ENCODE peak calls at places on chromosomes 11 and 22, in seven cellular contexts. X is heart left ventricle, F is gastrocnemius medialis, R is A549, T is ovary, C is GM12878, I is body of pancreas. E is an unnamed sample.

GRCh38 chr22:35589071-35589735 is 27.9 kb downstream of the MB start:
- DNase-seq in X (no peak), F (peak), R (peak), T (peak), C (no peak), I (no peak), E (peak)

GRCh38 chr22:49084203-49084602 is 743.5 kb downstream of the BRD1 start:
- DNase-seq in X (no peak), F (no peak), R (no peak), T (no peak), C (no peak), I (no peak), E (peak)

GRCh38 chr11:115679945-115680344 is 175.7 kb upstream of the CADM1 start:
- DNase-seq in X (no peak), F (no peak), R (no peak), T (no peak), C (no peak), I (no peak), E (no peak)

GRCh38 chr11:86869966-86870570 is 69.7 kb downstream of the PRSS23 start:
- DNase-seq in X (peak), F (peak), R (peak), T (peak), C (no peak), I (peak), E (peak)

GRCh38 chr11:56706486-56706885 is 7.6 kb downstream of the OR9G1 start:
- DNase-seq in X (no peak), F (no peak), R (no peak), T (no peak), C (no peak), I (no peak), E (no peak)

GRCh38 chr11:58830693-58831301 is 13.7 kb downstream of the GLYATL2 start:
- DNase-seq in X (no peak), F (no peak), R (no peak), T (no peak), C (no peak), I (no peak), E (no peak)

GRCh38 chr22:29765905-29766631 is 739 bp downstream of the ZMAT5 start:
- DNase-seq in X (no peak), F (no peak), R (no peak), T (no peak), C (no peak), I (no peak), E (peak)

GRCh38 chr22:23767673-23768548 is at the start of gene CHCHD10:
- DNase-seq in X (peak), F (peak), R (peak), T (peak), C (no peak), I (peak), E (peak)

GRCh38 chr11:19931141-19931767 is 218.6 kb downstream of the NAV2 start:
- DNase-seq in X (no peak), F (no peak), R (no peak), T (peak), C (no peak), I (no peak), E (no peak)

GRCh38 chr22:27952091-27952490 is 33.0 kb upstream of the PITPNB start:
- DNase-seq in X (no peak), F (no peak), R (no peak), T (no peak), C (no peak), I (no peak), E (peak)

GRCh38 chr11:76443254-76443935 is 1.4 kb upstream of the EMSY start:
- DNase-seq in X (no peak), F (no peak), R (no peak), T (no peak), C (no peak), I (no peak), E (peak)

DNA sequence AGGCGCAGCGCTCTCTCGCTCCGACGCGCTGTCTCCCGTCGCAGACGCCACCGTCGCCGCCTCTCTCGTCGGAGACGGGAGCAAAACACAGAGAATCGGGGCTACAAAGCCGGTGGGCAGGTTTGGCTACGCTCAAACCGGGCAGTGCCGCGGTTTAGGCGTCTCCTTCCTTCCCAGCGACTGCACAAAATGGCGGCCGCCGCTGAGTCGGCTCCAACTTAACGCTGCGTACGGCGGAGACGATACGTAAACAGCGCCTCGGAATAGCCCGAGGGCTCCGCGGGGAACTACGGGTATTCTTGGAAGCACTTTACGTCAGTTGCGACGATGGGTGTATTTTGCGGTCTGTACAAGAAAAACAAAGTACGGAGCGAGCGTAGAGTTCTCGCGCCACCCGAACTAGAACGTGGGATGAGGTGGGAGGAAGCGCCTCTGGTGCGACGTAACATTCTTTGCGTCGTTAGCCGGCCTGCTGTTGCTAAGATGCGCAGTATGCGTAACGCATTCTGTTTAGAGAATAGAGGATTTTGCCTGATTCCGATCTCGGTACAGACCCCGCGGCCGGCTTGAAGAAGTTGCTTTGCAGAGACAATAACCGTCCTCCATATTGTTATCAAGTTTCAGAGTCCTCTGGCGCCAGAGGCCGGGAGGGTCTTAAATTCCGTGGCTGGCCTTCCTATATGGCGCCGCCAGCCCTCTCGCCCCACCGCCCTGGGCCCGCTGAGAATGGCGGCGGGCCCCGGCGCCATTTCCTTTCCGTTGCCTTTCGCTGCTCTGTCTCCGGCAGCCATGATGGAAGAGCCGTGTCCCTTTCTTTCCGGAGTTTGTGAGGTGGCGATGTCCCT is at the start of gene DDX17:
- DNase-seq in X (peak), F (peak), R (peak), T (peak), C (peak), I (peak), E (peak)
- TF ChIP-seq POLR2A in X (peak), F (peak), R (peak), T (peak), C (peak), I (peak), E (peak)

GRCh38 chr11:90344546-90344945 is 121.7 kb upstream of the CHORDC1 start:
- DNase-seq in X (no peak), F (no peak), R (no peak), T (no peak), C (no peak), I (no peak), E (no peak)

GRCh38 chr11:90341986-90342385 is 119.1 kb upstream of the CHORDC1 start:
- DNase-seq in X (no peak), F (no peak), R (no peak), T (no peak), C (no peak), I (no peak), E (no peak)

GRCh38 chr11:90343670-90344069 is 120.8 kb upstream of the CHORDC1 start:
- DNase-seq in X (no peak), F (no peak), R (no peak), T (no peak), C (no peak), I (no peak), E (no peak)
- TF ChIP-seq POLR2A in X (no peak), F (no peak), R (no peak), T (no peak), C (no peak), I (no peak), E (no peak)

GRCh38 chr11:64317325-64317960 is at the start of gene TRMT112:
- DNase-seq in X (peak), F (peak), R (peak), T (peak), C (peak), I (peak), E (peak)

GRCh38 chr11:64318694-64319420 is 936 bp downstream of the PRDX5 start:
- DNase-seq in X (no peak), F (no peak), R (no peak), T (peak), C (no peak), I (no peak), E (no peak)

GRCh38 chr11:64320556-64320955 is 2.6 kb downstream of the PRDX5 start:
- DNase-seq in X (no peak), F (no peak), R (no peak), T (peak), C (no peak), I (no peak), E (no peak)

GRCh38 chr11:64319421-64319761 is 1.5 kb downstream of the PRDX5 start:
- DNase-seq in X (no peak), F (no peak), R (no peak), T (peak), C (no peak), I (no peak), E (no peak)

GRCh38 chr11:64317961-64318693 is at the start of gene PRDX5:
- DNase-seq in X (peak), F (peak), R (peak), T (peak), C (peak), I (peak), E (peak)
- TF ChIP-seq POLR2A in X (peak), F (peak), R (peak), T (peak), C (peak), I (peak), E (no peak)

DNA sequence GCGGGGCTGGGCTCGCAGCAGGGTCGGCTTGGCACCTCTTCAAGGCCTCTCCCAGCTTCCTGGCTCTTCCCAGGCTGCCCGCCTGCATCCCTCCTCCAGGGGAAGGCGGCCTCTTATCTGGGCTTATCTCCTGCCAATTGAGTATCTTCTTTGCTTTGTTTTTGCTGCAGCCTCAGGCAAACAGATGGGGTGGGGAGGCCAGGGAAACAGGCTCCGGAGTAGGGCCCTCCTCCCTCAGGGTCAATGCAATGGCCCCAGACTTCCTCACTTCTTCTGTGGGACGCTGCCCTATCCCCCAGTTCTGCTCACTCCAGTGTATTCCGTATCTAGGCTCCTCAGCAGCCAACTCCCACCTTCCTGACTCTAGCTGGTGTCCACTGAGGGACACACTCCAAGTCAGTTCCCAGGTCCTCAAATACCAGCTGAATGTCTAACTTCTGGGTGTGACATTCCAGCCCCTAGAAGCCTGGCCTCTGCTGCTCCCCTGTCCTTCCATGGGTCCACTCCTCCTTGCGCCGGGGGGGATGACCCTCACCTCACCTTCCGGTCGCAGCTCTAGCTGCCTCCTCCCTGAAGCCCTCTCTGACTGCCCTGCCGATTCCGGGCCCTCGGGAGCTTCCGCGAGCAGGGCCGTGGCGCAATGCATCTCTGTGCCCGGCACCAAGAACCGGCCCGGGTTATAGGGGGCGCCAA is 15.6 kb downstream of the BAD start:
- DNase-seq in X (peak), F (peak), R (no peak), T (peak), C (no peak), I (peak), E (peak)
- TF ChIP-seq POLR2A in X (no peak), F (no peak), R (no peak), T (no peak), C (no peak), I (no peak), E (peak)

GRCh38 chr11:113627297-113627696 is 78.8 kb downstream of the TMPRSS5 start:
- DNase-seq in X (no peak), F (no peak), R (no peak), T (no peak), C (no peak), I (no peak), E (no peak)

GRCh38 chr11:113632981-113633380 is 73.1 kb downstream of the TMPRSS5 start:
- DNase-seq in X (no peak), F (no peak), R (no peak), T (no peak), C (no peak), I (no peak), E (no peak)

GRCh38 chr11:113629562-113629961 is 76.5 kb downstream of the TMPRSS5 start:
- DNase-seq in X (no peak), F (peak), R (no peak), T (no peak), C (no peak), I (no peak), E (no peak)

GRCh38 chr11:113626736-113627135 is 79.4 kb downstream of the TMPRSS5 start:
- DNase-seq in X (no peak), F (no peak), R (no peak), T (no peak), C (no peak), I (no peak), E (no peak)

GRCh38 chr11:113628912-113629311 is 77.2 kb downstream of the TMPRSS5 start:
- DNase-seq in X (no peak), F (no peak), R (no peak), T (no peak), C (no peak), I (peak), E (no peak)
- TF ChIP-seq POLR2A in X (no peak), F (no peak), R (no peak), T (no peak), C (no peak), I (no peak), E (no peak)

GRCh38 chr22:41725510-41726110 is 26.3 kb downstream of the MEI1 start:
- DNase-seq in X (no peak), F (no peak), R (no peak), T (no peak), C (no peak), I (no peak), E (peak)

DNA sequence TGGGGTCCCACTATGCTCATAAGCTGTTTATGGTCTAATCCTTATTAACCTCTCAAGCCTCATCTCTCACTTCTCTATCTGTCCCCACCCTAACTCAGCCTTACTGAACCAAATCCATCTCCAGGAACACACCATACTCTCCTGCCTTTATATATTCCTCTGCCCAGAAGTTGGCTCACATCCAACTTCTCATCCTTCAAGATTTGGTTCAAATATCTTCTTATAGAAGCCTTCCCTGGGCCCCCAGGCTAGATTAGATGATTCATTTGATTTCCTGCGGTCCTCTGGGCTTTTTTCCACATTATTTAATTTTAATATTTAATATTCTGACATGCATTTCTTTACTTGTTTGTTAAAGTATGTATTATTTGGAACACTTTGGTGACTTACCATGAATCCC is 23.2 kb downstream of the MEI1 start:
- DNase-seq in X (no peak), F (no peak), R (no peak), T (no peak), C (no peak), I (no peak), E (no peak)
- TF ChIP-seq POLR2A in X (no peak), F (no peak), R (no peak), T (no peak), C (no peak), I (no peak), E (no peak)

DNA sequence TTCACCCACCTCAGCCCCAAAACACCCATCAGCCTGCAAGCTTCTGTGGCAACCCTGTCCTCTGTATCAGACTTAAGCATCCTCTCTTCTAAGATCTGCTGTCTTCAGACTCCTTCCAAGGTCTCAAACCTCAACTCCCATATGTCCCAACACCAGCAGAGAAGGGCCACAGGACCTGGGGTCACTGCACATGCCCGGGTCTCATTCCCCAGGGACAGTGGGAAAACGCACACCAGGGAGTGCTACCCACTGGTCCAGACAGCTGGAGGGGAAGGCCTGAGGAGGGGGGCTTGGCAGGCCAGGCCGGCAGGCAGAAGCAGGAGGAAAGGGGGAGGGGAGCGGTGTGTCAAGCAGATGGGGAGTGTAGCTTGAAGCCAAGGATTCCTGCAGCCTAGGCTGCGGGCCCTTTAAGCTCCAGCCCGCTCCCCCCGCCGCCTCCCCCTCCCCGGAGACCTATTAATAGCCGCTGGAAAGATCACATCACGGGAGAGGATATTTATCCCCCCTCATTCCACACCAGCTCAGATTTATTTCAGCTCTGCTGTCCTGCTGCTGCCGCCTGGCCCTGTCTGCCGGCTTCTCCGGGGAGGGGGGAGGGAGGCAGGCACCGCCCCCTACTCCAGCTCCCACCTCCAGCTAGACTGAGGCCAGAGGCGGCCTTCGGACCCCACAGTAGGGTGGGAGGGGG is 16.7 kb downstream of the BCL9L start:
- DNase-seq in X (peak), F (peak), R (no peak), T (peak), C (no peak), I (peak), E (no peak)
- TF ChIP-seq POLR2A in X (peak), F (peak), R (peak), T (peak), C (no peak), I (no peak), E (no peak)

GRCh38 chr11:71927813-71928738 is at the start of gene XNDC1N:
- DNase-seq in X (peak), F (peak), R (peak), T (peak), C (no peak), I (peak), E (peak)
- TF ChIP-seq POLR2A in X (peak), F (no peak), R (no peak), T (no peak), C (peak), I (no peak), E (peak)

DNA sequence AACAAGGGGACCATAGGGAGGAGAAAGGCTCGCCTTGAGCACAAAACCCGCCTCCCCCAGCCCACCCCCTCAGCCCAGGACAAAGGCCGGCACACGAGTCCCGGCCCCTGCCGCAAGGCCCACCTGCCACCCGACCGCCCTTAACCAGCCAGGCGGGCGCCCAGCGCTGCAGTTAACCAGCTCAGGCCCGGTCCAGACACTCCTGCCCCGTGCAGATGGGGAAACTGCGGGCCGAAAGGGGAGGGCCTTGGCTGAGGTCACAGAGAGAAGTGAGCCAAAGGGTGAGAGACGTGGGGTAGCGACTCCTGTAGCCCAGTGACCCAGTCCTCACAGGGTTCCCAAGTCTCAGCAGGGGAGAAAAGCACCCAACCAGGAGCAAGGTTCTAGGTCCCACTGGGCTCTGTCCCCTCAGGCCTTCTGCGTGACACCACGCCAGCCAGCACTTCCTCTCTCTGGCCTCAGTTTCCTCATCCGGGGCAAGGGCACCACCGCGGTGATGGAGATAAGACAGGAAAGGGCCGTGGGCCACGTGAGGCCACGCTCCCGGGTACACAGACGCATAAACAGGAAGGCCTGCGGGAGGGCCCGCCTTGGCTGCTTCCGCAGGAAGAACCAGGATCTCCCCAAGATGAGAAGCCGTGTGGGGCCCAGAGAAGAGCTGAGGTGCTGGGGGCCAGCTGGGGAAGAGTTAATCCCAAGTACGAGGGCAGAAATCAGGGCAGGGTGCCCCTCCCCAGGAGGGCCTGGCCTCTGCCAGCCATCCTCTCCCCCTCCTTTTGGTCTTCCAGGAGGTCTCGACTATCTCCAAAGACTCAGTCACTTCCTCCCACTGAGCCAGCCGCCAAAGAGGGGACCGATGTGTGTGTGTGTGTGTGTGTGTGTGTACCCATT is 1.8 kb downstream of the MFNG start:
- DNase-seq in X (peak), F (peak), R (no peak), T (no peak), C (peak), I (no peak), E (peak)
- TF ChIP-seq POLR2A in X (peak), F (no peak), R (no peak), T (no peak), C (peak), I (no peak), E (peak)

GRCh38 chr11:70420496-70420895 is 22.2 kb downstream of the CTTN start:
- DNase-seq in X (no peak), F (no peak), R (no peak), T (peak), C (no peak), I (no peak), E (no peak)

GRCh38 chr11:70421123-70421522 is 22.8 kb downstream of the CTTN start:
- DNase-seq in X (no peak), F (no peak), R (no peak), T (peak), C (no peak), I (no peak), E (peak)

GRCh38 chr11:70418130-70418529 is 19.8 kb downstream of the CTTN start:
- DNase-seq in X (no peak), F (no peak), R (no peak), T (no peak), C (no peak), I (no peak), E (no peak)

GRCh38 chr11:70419307-70420007 is 21.1 kb downstream of the CTTN start:
- DNase-seq in X (no peak), F (no peak), R (no peak), T (no peak), C (no peak), I (no peak), E (no peak)

GRCh38 chr11:70420008-70420464 is 21.7 kb downstream of the CTTN start:
- DNase-seq in X (no peak), F (no peak), R (no peak), T (peak), C (no peak), I (no peak), E (peak)
- TF ChIP-seq POLR2A in X (no peak), F (no peak), R (no peak), T (no peak), C (no peak), I (no peak), E (no peak)

E was measured in erythroblast.